ENCODE peak calls at places on chromosomes 5 and 9, in five cellular contexts. C is activated T-helper 1 cell treated with anti-CD3 and anti-CD28 coated beads, Interleukin-2, amount 50 U/mL, for 16 hours; Y is aorta; U is hypothalamus; N is T47D. K is an unnamed sample.

GRCh38 chr5:73901455-73901854 is 275.5 kb downstream of the ARHGEF28 start:
- DNase-seq in U (no peak), N (peak), C (no peak), Y (no peak), K (no peak)

GRCh38 chr9:13049223-13049622 is 230.3 kb downstream of the MPDZ start:
- DNase-seq in Y (no peak), N (no peak), C (no peak), U (peak), K (no peak)

GRCh38 chr5:139668064-139668880 is 20.1 kb downstream of the CXXC5 start:
- DNase-seq in Y (no peak), N (no peak), C (no peak), U (peak), K (peak)

GRCh38 chr5:112119527-112119926 is 299.6 kb downstream of the EPB41L4A start:
- DNase-seq in N (peak), C (no peak), U (no peak), Y (no peak), K (no peak)

GRCh38 chr5:102857090-102857818 is 102.1 kb downstream of the PAM start:
- DNase-seq in N (no peak), C (no peak), Y (peak), U (no peak), K (no peak)

GRCh38 chr5:147397616-147398015 is 112.3 kb downstream of the DPYSL3 start:
- DNase-seq in C (no peak), U (no peak), N (peak), Y (peak), K (no peak)

GRCh38 chr9:35669331-35670145 is 4.2 kb upstream of the CA9 start:
- DNase-seq in C (no peak), N (peak), Y (no peak), U (no peak), K (no peak)

GRCh38 chr9:84839538-84839937 is 170.0 kb downstream of the NTRK2 start:
- DNase-seq in U (no peak), C (no peak), N (no peak), Y (no peak), K (no peak)

GRCh38 chr5:10317825-10318682 is 10.4 kb upstream of the CMBL start:
- DNase-seq in Y (no peak), N (no peak), U (no peak), C (no peak), K (no peak)

GRCh38 chr5:20680718-20681302 is 692.8 kb upstream of the CDH18 start:
- DNase-seq in N (no peak), Y (no peak), U (no peak), C (no peak), K (no peak)

GRCh38 chr5:31047621-31048020 is 145.9 kb upstream of the CDH6 start:
- DNase-seq in U (no peak), Y (no peak), N (no peak), C (no peak), K (no peak)

GRCh38 chr5:32210151-32210550 is 36.0 kb upstream of the GOLPH3 start:
- DNase-seq in U (no peak), C (no peak), N (no peak), Y (no peak), K (no peak)

GRCh38 chr9:36218011-36218410 is 27.3 kb downstream of the CLTA start:
- DNase-seq in C (no peak), N (no peak), U (no peak), Y (no peak), K (no peak)

GRCh38 chr9:131012396-131012917 is 3.5 kb downstream of the LAMC3 start:
- DNase-seq in C (no peak), Y (peak), U (no peak), N (no peak), K (no peak)

GRCh38 chr9:114602620-114603019 is 8.5 kb upstream of the TMEM268 start:
- DNase-seq in N (no peak), U (no peak), Y (no peak), C (no peak), K (no peak)

GRCh38 chr5:141870871-141871270 is 7.3 kb downstream of the PCDH1 start:
- DNase-seq in U (peak), C (no peak), N (no peak), Y (peak), K (no peak)